ENCODE peak calls at places on chromosome 5, in ten cellular contexts. A is non-pigmented ciliary epithelial cell, H is hypothalamus, O is DMS53, E is ELR, F is HCT116, U is NCI-H69, L is hepatic stellate cell, J is brain microvascular endothelial cell, Z is myocyte. N is an unnamed sample.
A peak's percentile ranks its signal among the peaks of the same experiment; 100 is the strongest.

GRCh38 chr5:152367554-152367953 is 37.5 kb downstream of the NMUR2 start:
- DNase-seq in U (no peak), E (no peak), Z (no peak), O (no peak), L (no peak), H (no peak), A (no peak), F (no peak), J (no peak), N (no peak)

GRCh38 chr5:131575660-131576227 is 59.3 kb downstream of the RAPGEF6 start:
- DNase-seq in H (no peak), J (no peak), E (no peak), O (no peak), F (no peak), L (no peak), A (no peak), Z (no peak), U (no peak), N (no peak)

GRCh38 chr5:56951131-56951945 is 585 bp downstream of the MIER3 start:
- DNase-seq in L (peak; percentile 34), H (peak; percentile 7), Z (peak; percentile 51), U (peak; percentile 61), O (peak; percentile 64), F (no peak), E (peak; percentile 34), A (no peak), J (no peak), N (peak; percentile 15)

GRCh38 chr5:37005946-37006540 is 129.5 kb downstream of the NIPBL start:
- DNase-seq in J (no peak), A (no peak), F (peak; percentile 7), U (peak; percentile 33), Z (peak; percentile 39), O (peak; percentile 40), L (peak; percentile 7), E (peak; percentile 62), H (no peak), N (no peak)

GRCh38 chr5:98109561-98110006 is 663.9 kb upstream of the RGMB start:
- DNase-seq in H (no peak), E (peak; percentile 95), O (no peak), F (no peak), L (peak; percentile 29), J (peak; percentile 93), A (peak; percentile 87), U (peak; percentile 13), Z (peak; percentile 68), N (no peak)

GRCh38 chr5:80739057-80739456 is 84.3 kb upstream of the DHFR start:
- DNase-seq in O (no peak), H (no peak), L (no peak), F (no peak), E (no peak), U (no peak), J (no peak), A (no peak), Z (no peak), N (no peak)

GRCh38 chr5:121969660-121970295 is 8.0 kb downstream of the SRFBP1 start:
- DNase-seq in H (no peak), U (no peak), L (no peak), Z (no peak), O (no peak), J (no peak), A (no peak), F (no peak), E (peak; percentile 45), N (no peak)

GRCh38 chr5:122415481-122416120 is 103.6 kb downstream of the SNCAIP start:
- DNase-seq in A (peak; percentile 20), J (peak; percentile 71), L (peak; percentile 11), E (peak; percentile 62), U (peak; percentile 94), F (peak; percentile 38), O (peak; percentile 86), Z (peak; percentile 62), H (no peak), N (peak; percentile 70)

GRCh38 chr5:16471387-16471786 is 5.8 kb upstream of the ZNF622 start:
- DNase-seq in F (no peak), Z (no peak), H (no peak), A (no peak), U (no peak), J (no peak), L (no peak), E (no peak), O (no peak), N (no peak)

GRCh38 chr5:3025392-3025791 is 273.9 kb upstream of the IRX2 start:
- DNase-seq in O (no peak), H (no peak), F (no peak), A (no peak), L (no peak), E (no peak), U (no peak), Z (no peak), J (no peak), N (no peak)

GRCh38 chr5:146089287-146089686 is 16.1 kb downstream of the PLAC8L1 start:
- DNase-seq in E (no peak), L (no peak), Z (no peak), H (no peak), J (no peak), O (no peak), A (no peak), F (no peak), U (no peak), N (no peak)

GRCh38 chr5:119420173-119420572 is 32.1 kb upstream of the HSD17B4 start:
- DNase-seq in L (no peak), A (no peak), H (no peak), E (no peak), O (no peak), J (no peak), Z (no peak), F (no peak), U (no peak), N (no peak)

GRCh38 chr5:172264814-172265213 is 18.8 kb downstream of the UBTD2 start:
- DNase-seq in A (no peak), O (no peak), E (no peak), Z (no peak), L (no peak), H (no peak), F (no peak), J (no peak), U (no peak), N (no peak)

GRCh38 chr5:108472237-108472636 is 90.3 kb upstream of the FBXL17 start:
- DNase-seq in O (no peak), J (peak; percentile 39), H (no peak), Z (peak; percentile 30), A (no peak), U (no peak), F (no peak), L (peak; percentile 17), E (peak; percentile 19), N (no peak)

GRCh38 chr5:128155793-128156192 is 72.2 kb downstream of the SLC12A2 start:
- DNase-seq in H (no peak), U (no peak), F (no peak), L (no peak), O (no peak), J (no peak), E (no peak), A (no peak), Z (no peak), N (no peak)

GRCh38 chr5:111453290-111453689 is 59.0 kb downstream of the STARD4 start:
- DNase-seq in A (peak; percentile 34), U (peak; percentile 65), J (peak; percentile 9), L (peak; percentile 36), E (peak; percentile 9), Z (peak; percentile 23), F (no peak), O (no peak), H (no peak), N (no peak)

GRCh38 chr5:171907731-171908343 is 98.6 kb downstream of the FBXW11 start:
- DNase-seq in O (peak; percentile 83), F (peak; percentile 37), E (peak; percentile 75), L (peak; percentile 17), Z (peak; percentile 71), H (peak; percentile 1), J (peak; percentile 59), A (peak; percentile 9), U (peak; percentile 75), N (peak; percentile 35)

GRCh38 chr5:140628711-140629110 is 4.3 kb downstream of the CD14 start:
- DNase-seq in A (no peak), F (no peak), Z (no peak), J (peak; percentile 9), O (no peak), L (no peak), U (no peak), E (peak; percentile 55), H (no peak), N (no peak)

GRCh38 chr5:10454591-10455272 is 13.1 kb downstream of the ROPN1L start:
- DNase-seq in H (no peak), U (no peak), E (peak; percentile 91), F (no peak), A (no peak), Z (no peak), O (no peak), L (no peak), J (peak; percentile 60), N (peak; percentile 50)

GRCh38 chr5:177565046-177565445 is 10.7 kb upstream of the FAM193B start:
- DNase-seq in E (no peak), U (no peak), F (no peak), L (no peak), J (no peak), A (no peak), O (no peak), Z (no peak), H (no peak), N (no peak)

GRCh38 chr5:131379723-131380122 is 115.9 kb downstream of the CDC42SE2 start:
- DNase-seq in J (peak; percentile 82), O (peak; percentile 87), U (no peak), E (peak; percentile 74), A (peak; percentile 58), F (no peak), L (no peak), H (no peak), Z (peak; percentile 45), N (no peak)

GRCh38 chr5:93708442-93708841 is 33.0 kb downstream of the POU5F2 start:
- DNase-seq in H (no peak), U (peak; percentile 27), F (no peak), A (no peak), Z (no peak), J (no peak), E (no peak), O (no peak), L (no peak), N (no peak)

GRCh38 chr5:116518423-116518822 is 56.2 kb downstream of the SEMA6A start:
- DNase-seq in H (no peak), E (no peak), L (no peak), U (peak; percentile 93), F (no peak), J (no peak), Z (no peak), O (no peak), A (no peak), N (no peak)

GRCh38 chr5:61322738-61323429 is 9.2 kb upstream of the ZSWIM6 start:
- DNase-seq in H (no peak), A (no peak), O (no peak), J (no peak), U (no peak), F (no peak), E (peak; percentile 88), L (peak; percentile 43), Z (peak; percentile 32), N (no peak)

GRCh38 chr5:1507457-1507856 is 16.3 kb downstream of the LPCAT1 start:
- DNase-seq in Z (no peak), U (no peak), H (no peak), E (no peak), O (no peak), J (no peak), L (no peak), F (no peak), A (no peak), N (no peak)

GRCh38 chr5:1962619-1963355 is 80.1 kb upstream of the IRX4 start:
- DNase-seq in H (no peak), F (no peak), Z (no peak), U (no peak), J (no peak), O (no peak), L (no peak), A (no peak), E (no peak), N (no peak)

GRCh38 chr5:15995206-15996052 is 184.2 kb downstream of the MARCHF11 start:
- DNase-seq in A (no peak), L (peak; percentile 5), Z (peak; percentile 51), U (peak; percentile 70), H (no peak), O (peak; percentile 49), J (peak; percentile 7), E (peak; percentile 69), F (no peak), N (no peak)

GRCh38 chr5:147084702-147085101 is 150.1 kb upstream of the STK32A start:
- DNase-seq in Z (no peak), H (peak; percentile 39), J (no peak), A (no peak), L (no peak), U (peak; percentile 12), O (no peak), F (no peak), E (no peak), N (no peak)

N was measured in uterus.